ENCODE peak calls at places on chromosomes 11 and 22, in ten cellular contexts. One of them, this sample, is unnamed.

GRCh38 chr11:61701298-61701993 is 21.3 kb downstream of the DAGLA start:
- DNase-seq in HFFc6: no peak
- DNase-seq in uterus: no peak
- DNase-seq in upper lobe of right lung: no peak
- DNase-seq in omental fat pad: no peak
- DNase-seq in nephron progenitor cell: peak
- DNase-seq in astrocyte of the spinal cord: no peak
- DNase-seq in left ventricle myocardium inferior: no peak
- DNase-seq in IMR-90: peak
- DNase-seq in epithelial cell of esophagus: peak
- DNase-seq in this sample: no peak

GRCh38 chr11:22304337-22304961 is 33.7 kb upstream of the SLC17A6 start:
- DNase-seq in left ventricle myocardium inferior: no peak
- DNase-seq in HFFc6: peak
- DNase-seq in uterus: no peak
- DNase-seq in upper lobe of right lung: no peak
- DNase-seq in omental fat pad: no peak
- DNase-seq in nephron progenitor cell: no peak
- DNase-seq in astrocyte of the spinal cord: peak
- DNase-seq in IMR-90: peak
- DNase-seq in epithelial cell of esophagus: peak
- DNase-seq in this sample: no peak

GRCh38 chr11:73274722-73275380 is 2.7 kb downstream of the P2RY6 start:
- DNase-seq in uterus: peak
- DNase-seq in omental fat pad: no peak
- DNase-seq in epithelial cell of esophagus: no peak
- DNase-seq in astrocyte of the spinal cord: no peak
- DNase-seq in left ventricle myocardium inferior: no peak
- DNase-seq in HFFc6: no peak
- DNase-seq in IMR-90: no peak
- DNase-seq in upper lobe of right lung: peak
- DNase-seq in nephron progenitor cell: peak
- DNase-seq in this sample: no peak

GRCh38 chr11:117387992-117388765 is 60.5 kb downstream of the CEP164 start:
- DNase-seq in HFFc6: peak
- DNase-seq in astrocyte of the spinal cord: peak
- DNase-seq in left ventricle myocardium inferior: no peak
- DNase-seq in nephron progenitor cell: no peak
- DNase-seq in IMR-90: peak
- DNase-seq in epithelial cell of esophagus: no peak
- DNase-seq in omental fat pad: no peak
- DNase-seq in uterus: no peak
- DNase-seq in upper lobe of right lung: no peak
- DNase-seq in this sample: no peak

GRCh38 chr11:32107647-32108046 is 16.8 kb downstream of the RCN1 start:
- DNase-seq in nephron progenitor cell: no peak
- DNase-seq in epithelial cell of esophagus: no peak
- DNase-seq in upper lobe of right lung: no peak
- DNase-seq in astrocyte of the spinal cord: no peak
- DNase-seq in IMR-90: no peak
- DNase-seq in left ventricle myocardium inferior: no peak
- DNase-seq in uterus: no peak
- DNase-seq in omental fat pad: no peak
- DNase-seq in HFFc6: no peak
- DNase-seq in this sample: no peak

GRCh38 chr11:110184974-110185597 is 91.9 kb downstream of the ZC3H12C start:
- DNase-seq in HFFc6: no peak
- DNase-seq in omental fat pad: no peak
- DNase-seq in left ventricle myocardium inferior: no peak
- DNase-seq in astrocyte of the spinal cord: peak
- DNase-seq in upper lobe of right lung: no peak
- DNase-seq in nephron progenitor cell: no peak
- DNase-seq in IMR-90: peak
- DNase-seq in uterus: no peak
- DNase-seq in epithelial cell of esophagus: peak
- DNase-seq in this sample: no peak

GRCh38 chr11:76025817-76026216 is 180.5 kb downstream of the WNT11 start:
- DNase-seq in uterus: no peak
- DNase-seq in omental fat pad: no peak
- DNase-seq in astrocyte of the spinal cord: no peak
- DNase-seq in IMR-90: no peak
- DNase-seq in HFFc6: no peak
- DNase-seq in epithelial cell of esophagus: no peak
- DNase-seq in upper lobe of right lung: no peak
- DNase-seq in nephron progenitor cell: no peak
- DNase-seq in left ventricle myocardium inferior: no peak
- DNase-seq in this sample: no peak

GRCh38 chr22:37051629-37052385 is at the start of gene KCTD17:
- DNase-seq in epithelial cell of esophagus: peak
- DNase-seq in left ventricle myocardium inferior: peak
- DNase-seq in astrocyte of the spinal cord: peak
- DNase-seq in nephron progenitor cell: peak
- DNase-seq in uterus: peak
- DNase-seq in IMR-90: peak
- DNase-seq in HFFc6: peak
- DNase-seq in omental fat pad: no peak
- DNase-seq in upper lobe of right lung: peak
- DNase-seq in this sample: peak

GRCh38 chr22:41479671-41480396 is 10.9 kb downstream of the ACO2 start:
- DNase-seq in upper lobe of right lung: no peak
- DNase-seq in epithelial cell of esophagus: no peak
- DNase-seq in nephron progenitor cell: no peak
- DNase-seq in IMR-90: peak
- DNase-seq in astrocyte of the spinal cord: peak
- DNase-seq in HFFc6: peak
- DNase-seq in uterus: no peak
- DNase-seq in left ventricle myocardium inferior: no peak
- DNase-seq in omental fat pad: no peak
- DNase-seq in this sample: no peak

GRCh38 chr11:73579641-73580434 is 18.1 kb downstream of the FAM168A start:
- DNase-seq in omental fat pad: no peak
- DNase-seq in astrocyte of the spinal cord: no peak
- DNase-seq in nephron progenitor cell: no peak
- DNase-seq in upper lobe of right lung: no peak
- DNase-seq in IMR-90: peak
- DNase-seq in left ventricle myocardium inferior: no peak
- DNase-seq in epithelial cell of esophagus: no peak
- DNase-seq in HFFc6: no peak
- DNase-seq in uterus: no peak
- DNase-seq in this sample: no peak

GRCh38 chr11:47143322-47143721 is 33.4 kb downstream of the ARFGAP2 start:
- DNase-seq in astrocyte of the spinal cord: peak
- DNase-seq in uterus: no peak
- DNase-seq in epithelial cell of esophagus: peak
- DNase-seq in left ventricle myocardium inferior: peak
- DNase-seq in nephron progenitor cell: no peak
- DNase-seq in HFFc6: peak
- DNase-seq in omental fat pad: no peak
- DNase-seq in upper lobe of right lung: no peak
- DNase-seq in IMR-90: peak
- DNase-seq in this sample: no peak

GRCh38 chr22:26949193-26949592 is 291.8 kb downstream of the MIAT start:
- DNase-seq in IMR-90: peak
- DNase-seq in left ventricle myocardium inferior: no peak
- DNase-seq in upper lobe of right lung: no peak
- DNase-seq in omental fat pad: no peak
- DNase-seq in uterus: no peak
- DNase-seq in HFFc6: no peak
- DNase-seq in nephron progenitor cell: peak
- DNase-seq in astrocyte of the spinal cord: no peak
- DNase-seq in epithelial cell of esophagus: peak
- DNase-seq in this sample: no peak

GRCh38 chr22:46538816-46539163 is 1.4 kb upstream of the CELSR1 start:
- DNase-seq in IMR-90: peak
- DNase-seq in uterus: no peak
- DNase-seq in epithelial cell of esophagus: peak
- DNase-seq in HFFc6: peak
- DNase-seq in astrocyte of the spinal cord: no peak
- DNase-seq in left ventricle myocardium inferior: peak
- DNase-seq in omental fat pad: no peak
- DNase-seq in upper lobe of right lung: peak
- DNase-seq in nephron progenitor cell: no peak
- DNase-seq in this sample: no peak

GRCh38 chr11:1746516-1746931 is 3.9 kb downstream of the IFITM10 start:
- DNase-seq in left ventricle myocardium inferior: peak
- DNase-seq in astrocyte of the spinal cord: no peak
- DNase-seq in uterus: no peak
- DNase-seq in nephron progenitor cell: no peak
- DNase-seq in upper lobe of right lung: peak
- DNase-seq in omental fat pad: no peak
- DNase-seq in HFFc6: no peak
- DNase-seq in epithelial cell of esophagus: no peak
- DNase-seq in IMR-90: no peak
- DNase-seq in this sample: peak

GRCh38 chr11:6738590-6738989 is 33.2 kb downstream of the OR2AG2 start:
- DNase-seq in astrocyte of the spinal cord: no peak
- DNase-seq in upper lobe of right lung: no peak
- DNase-seq in uterus: no peak
- DNase-seq in epithelial cell of esophagus: no peak
- DNase-seq in nephron progenitor cell: no peak
- DNase-seq in omental fat pad: no peak
- DNase-seq in IMR-90: no peak
- DNase-seq in HFFc6: no peak
- DNase-seq in left ventricle myocardium inferior: no peak
- DNase-seq in this sample: no peak

GRCh38 chr11:6735306-6735705 is 36.5 kb downstream of the OR2AG2 start:
- DNase-seq in epithelial cell of esophagus: peak
- DNase-seq in uterus: no peak
- DNase-seq in left ventricle myocardium inferior: no peak
- DNase-seq in HFFc6: no peak
- DNase-seq in astrocyte of the spinal cord: no peak
- DNase-seq in omental fat pad: no peak
- DNase-seq in upper lobe of right lung: no peak
- DNase-seq in nephron progenitor cell: no peak
- DNase-seq in IMR-90: no peak
- DNase-seq in this sample: no peak

GRCh38 chr11:6734616-6735015 is 37.2 kb downstream of the OR2AG2 start:
- DNase-seq in HFFc6: no peak
- DNase-seq in nephron progenitor cell: no peak
- DNase-seq in IMR-90: no peak
- DNase-seq in upper lobe of right lung: no peak
- DNase-seq in uterus: no peak
- DNase-seq in astrocyte of the spinal cord: no peak
- DNase-seq in omental fat pad: no peak
- DNase-seq in left ventricle myocardium inferior: no peak
- DNase-seq in epithelial cell of esophagus: no peak
- DNase-seq in this sample: no peak

GRCh38 chr11:6736495-6737121 is 35.2 kb downstream of the OR2AG2 start:
- DNase-seq in nephron progenitor cell: no peak
- DNase-seq in omental fat pad: no peak
- DNase-seq in epithelial cell of esophagus: peak
- DNase-seq in upper lobe of right lung: no peak
- DNase-seq in astrocyte of the spinal cord: peak
- DNase-seq in IMR-90: no peak
- DNase-seq in left ventricle myocardium inferior: no peak
- DNase-seq in uterus: no peak
- DNase-seq in HFFc6: no peak
- DNase-seq in this sample: no peak

GRCh38 chr11:6737872-6738466 is 33.8 kb downstream of the OR2AG2 start:
- DNase-seq in epithelial cell of esophagus: peak
- DNase-seq in nephron progenitor cell: peak
- DNase-seq in HFFc6: peak
- DNase-seq in omental fat pad: no peak
- DNase-seq in astrocyte of the spinal cord: peak
- DNase-seq in left ventricle myocardium inferior: no peak
- DNase-seq in uterus: peak
- DNase-seq in IMR-90: peak
- DNase-seq in upper lobe of right lung: no peak
- DNase-seq in this sample: peak
- TF ChIP-seq CTCF in epithelial cell of esophagus: peak
- TF ChIP-seq CTCF in nephron progenitor cell: peak
- TF ChIP-seq CTCF in HFFc6: peak
- TF ChIP-seq CTCF in omental fat pad: no peak
- TF ChIP-seq CTCF in astrocyte of the spinal cord: peak
- TF ChIP-seq CTCF in left ventricle myocardium inferior: peak
- TF ChIP-seq CTCF in uterus: peak
- TF ChIP-seq CTCF in IMR-90: peak
- TF ChIP-seq CTCF in upper lobe of right lung: peak
- TF ChIP-seq CTCF in this sample: peak

DNA sequence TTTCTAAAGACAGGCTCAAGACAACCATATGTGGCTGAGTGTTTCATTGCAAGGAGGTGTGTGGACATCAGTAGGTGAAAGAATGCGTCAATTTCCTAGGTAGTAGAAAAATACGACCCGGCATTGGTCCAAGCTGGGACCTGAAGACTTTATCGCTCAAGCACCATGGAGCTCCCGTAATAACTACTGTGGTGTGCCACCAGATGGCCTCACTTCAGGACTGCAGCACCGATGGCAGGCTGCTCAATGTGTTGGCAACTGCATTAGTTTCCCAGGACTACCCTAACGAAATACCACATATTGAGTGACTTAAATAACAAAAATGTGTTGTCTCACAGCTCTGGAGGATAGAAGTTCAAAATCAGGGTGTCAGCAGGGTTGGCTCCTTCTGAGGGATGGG is 72.4 kb upstream of the FAT3 start:
- DNase-seq in astrocyte of the spinal cord: no peak
- DNase-seq in upper lobe of right lung: no peak
- DNase-seq in HFFc6: no peak
- DNase-seq in IMR-90: no peak
- DNase-seq in omental fat pad: no peak
- DNase-seq in epithelial cell of esophagus: no peak
- DNase-seq in left ventricle myocardium inferior: no peak
- DNase-seq in uterus: no peak
- DNase-seq in nephron progenitor cell: no peak
- DNase-seq in this sample: no peak
- TF ChIP-seq CTCF in astrocyte of the spinal cord: no peak
- TF ChIP-seq CTCF in upper lobe of right lung: no peak
- TF ChIP-seq CTCF in HFFc6: peak
- TF ChIP-seq CTCF in IMR-90: no peak
- TF ChIP-seq CTCF in omental fat pad: no peak
- TF ChIP-seq CTCF in epithelial cell of esophagus: no peak
- TF ChIP-seq CTCF in left ventricle myocardium inferior: no peak
- TF ChIP-seq CTCF in uterus: no peak
- TF ChIP-seq CTCF in nephron progenitor cell: no peak
- TF ChIP-seq CTCF in this sample: no peak

GRCh38 chr11:9310485-9310884 is 3.9 kb downstream of the TMEM41B start:
- DNase-seq in uterus: no peak
- DNase-seq in HFFc6: no peak
- DNase-seq in upper lobe of right lung: no peak
- DNase-seq in astrocyte of the spinal cord: no peak
- DNase-seq in epithelial cell of esophagus: no peak
- DNase-seq in left ventricle myocardium inferior: no peak
- DNase-seq in nephron progenitor cell: no peak
- DNase-seq in IMR-90: no peak
- DNase-seq in omental fat pad: no peak
- DNase-seq in this sample: no peak
- TF ChIP-seq CTCF in uterus: no peak
- TF ChIP-seq CTCF in HFFc6: no peak
- TF ChIP-seq CTCF in upper lobe of right lung: no peak
- TF ChIP-seq CTCF in astrocyte of the spinal cord: no peak
- TF ChIP-seq CTCF in epithelial cell of esophagus: no peak
- TF ChIP-seq CTCF in left ventricle myocardium inferior: no peak
- TF ChIP-seq CTCF in nephron progenitor cell: no peak
- TF ChIP-seq CTCF in IMR-90: no peak
- TF ChIP-seq CTCF in omental fat pad: no peak
- TF ChIP-seq CTCF in this sample: no peak

DNA sequence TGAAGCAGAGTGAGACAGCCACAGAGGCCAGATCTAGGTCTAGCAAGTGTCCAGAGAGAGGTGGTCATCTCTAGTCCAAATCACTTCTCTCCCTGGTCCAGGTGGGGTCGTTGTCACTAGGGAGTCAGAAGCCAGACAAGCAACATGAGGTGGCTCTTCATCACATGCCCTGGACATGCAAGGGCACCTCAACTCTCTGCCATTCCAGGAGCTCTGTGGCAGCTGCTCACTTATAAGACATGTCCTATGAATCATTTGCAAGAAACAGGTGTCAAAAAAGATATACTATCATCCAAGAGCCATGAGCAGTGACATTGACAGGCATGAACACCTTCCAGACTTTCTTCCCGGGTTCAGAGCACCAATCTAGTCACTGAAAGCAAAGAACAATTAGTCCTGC is 130.8 kb downstream of the GALNT18 start:
- DNase-seq in omental fat pad: no peak
- DNase-seq in epithelial cell of esophagus: no peak
- DNase-seq in nephron progenitor cell: no peak
- DNase-seq in left ventricle myocardium inferior: no peak
- DNase-seq in upper lobe of right lung: no peak
- DNase-seq in astrocyte of the spinal cord: no peak
- DNase-seq in HFFc6: no peak
- DNase-seq in IMR-90: no peak
- DNase-seq in uterus: no peak
- DNase-seq in this sample: no peak
- TF ChIP-seq CTCF in omental fat pad: no peak
- TF ChIP-seq CTCF in epithelial cell of esophagus: no peak
- TF ChIP-seq CTCF in nephron progenitor cell: no peak
- TF ChIP-seq CTCF in left ventricle myocardium inferior: no peak
- TF ChIP-seq CTCF in upper lobe of right lung: no peak
- TF ChIP-seq CTCF in astrocyte of the spinal cord: no peak
- TF ChIP-seq CTCF in HFFc6: no peak
- TF ChIP-seq CTCF in IMR-90: no peak
- TF ChIP-seq CTCF in uterus: no peak
- TF ChIP-seq CTCF in this sample: no peak

This sample was measured in natural killer cell.